ENCODE peak calls at places on chromosomes 16 and 17, in six cellular contexts. One of them, this sample, is unnamed. For H3K4me1, the result is how much of the 10 kb centered on the place peaks cover.

GRCh38 chr16:11256657-11257130 is 690 bp upstream of the SOCS1 start:
- DNase-seq in GM12878: no peak
- DNase-seq in prostate gland: peak
- DNase-seq in breast epithelium: no peak
- DNase-seq in A673: peak
- DNase-seq in OCI-LY7: no peak
- DNase-seq in this sample: no peak

GRCh38 chr16:24998201-24998600 is 17.0 kb downstream of the ARHGAP17 start:
- DNase-seq in GM12878: no peak
- DNase-seq in prostate gland: no peak
- DNase-seq in breast epithelium: no peak
- DNase-seq in A673: no peak
- DNase-seq in OCI-LY7: no peak
- DNase-seq in this sample: no peak

GRCh38 chr17:75645889-75646625 is 12.8 kb downstream of the SMIM5 start:
- DNase-seq in GM12878: peak
- DNase-seq in prostate gland: peak
- DNase-seq in breast epithelium: peak
- DNase-seq in A673: no peak
- DNase-seq in OCI-LY7: no peak
- DNase-seq in this sample: peak

GRCh38 chr16:86319871-86320270 is 190.5 kb upstream of the FOXF1 start:
- DNase-seq in GM12878: no peak
- DNase-seq in prostate gland: no peak
- DNase-seq in breast epithelium: no peak
- DNase-seq in A673: no peak
- DNase-seq in OCI-LY7: no peak
- DNase-seq in this sample: no peak

GRCh38 chr16:66961065-66961744 is at the start of gene CES3:
- DNase-seq in GM12878: no peak
- DNase-seq in prostate gland: no peak
- DNase-seq in breast epithelium: no peak
- DNase-seq in A673: peak
- DNase-seq in OCI-LY7: peak
- DNase-seq in this sample: no peak

GRCh38 chr17:46192484-46193245 is 564 bp downstream of the KANSL1 start:
- DNase-seq in GM12878: no peak
- DNase-seq in prostate gland: peak
- DNase-seq in breast epithelium: peak
- DNase-seq in A673: peak
- DNase-seq in OCI-LY7: peak
- DNase-seq in this sample: no peak

GRCh38 chr17:49280061-49280460 is 49.5 kb upstream of the PHOSPHO1 start:
- DNase-seq in GM12878: no peak
- DNase-seq in prostate gland: no peak
- DNase-seq in breast epithelium: no peak
- DNase-seq in A673: no peak
- DNase-seq in OCI-LY7: no peak
- DNase-seq in this sample: no peak

GRCh38 chr17:44636562-44636961 is 19.7 kb upstream of the MEIOC start:
- DNase-seq in GM12878: no peak
- DNase-seq in prostate gland: no peak
- DNase-seq in breast epithelium: no peak
- DNase-seq in A673: peak
- DNase-seq in OCI-LY7: peak
- DNase-seq in this sample: no peak

GRCh38 chr17:48494335-48494734 is 36.5 kb downstream of the HOXB1 start:
- DNase-seq in GM12878: no peak
- DNase-seq in prostate gland: no peak
- DNase-seq in breast epithelium: no peak
- DNase-seq in A673: no peak
- DNase-seq in OCI-LY7: no peak
- DNase-seq in this sample: no peak

GRCh38 chr16:70395345-70395901 is 43.5 kb downstream of the ST3GAL2 start:
- DNase-seq in GM12878: no peak
- DNase-seq in prostate gland: peak
- DNase-seq in breast epithelium: no peak
- DNase-seq in A673: peak
- DNase-seq in OCI-LY7: peak
- DNase-seq in this sample: no peak

GRCh38 chr17:28471531-28472342 is 1.7 kb upstream of the SLC13A2 start:
- DNase-seq in GM12878: no peak
- DNase-seq in prostate gland: no peak
- DNase-seq in breast epithelium: peak
- DNase-seq in A673: no peak
- DNase-seq in OCI-LY7: no peak
- DNase-seq in this sample: no peak

GRCh38 chr17:45411348-45412105 is 21.1 kb downstream of the ARHGAP27 start:
- DNase-seq in GM12878: no peak
- DNase-seq in prostate gland: no peak
- DNase-seq in breast epithelium: no peak
- DNase-seq in A673: no peak
- DNase-seq in OCI-LY7: no peak
- DNase-seq in this sample: peak

GRCh38 chr17:5226940-5227878 is 7.5 kb downstream of the SCIMP start:
- DNase-seq in GM12878: peak
- DNase-seq in prostate gland: no peak
- DNase-seq in breast epithelium: no peak
- DNase-seq in A673: no peak
- DNase-seq in OCI-LY7: peak
- DNase-seq in this sample: no peak

GRCh38 chr17:42394838-42395237 is 6.6 kb upstream of the STAT3 start:
- DNase-seq in GM12878: no peak
- DNase-seq in prostate gland: no peak
- DNase-seq in breast epithelium: no peak
- DNase-seq in A673: no peak
- DNase-seq in OCI-LY7: no peak
- DNase-seq in this sample: no peak

GRCh38 chr17:67615011-67615561 is 102.7 kb upstream of the NOL11 start:
- DNase-seq in GM12878: no peak
- DNase-seq in prostate gland: peak
- DNase-seq in breast epithelium: no peak
- DNase-seq in A673: peak
- DNase-seq in OCI-LY7: no peak
- DNase-seq in this sample: peak

GRCh38 chr16:73020409-73020884 is 27.5 kb downstream of the ZFHX3 start:
- DNase-seq in GM12878: no peak
- DNase-seq in prostate gland: peak
- DNase-seq in breast epithelium: no peak
- DNase-seq in A673: no peak
- DNase-seq in OCI-LY7: no peak
- DNase-seq in this sample: peak

GRCh38 chr17:42010898-42011516 is 6.2 kb downstream of the DNAJC7 start:
- DNase-seq in GM12878: no peak
- DNase-seq in prostate gland: no peak
- DNase-seq in breast epithelium: no peak
- DNase-seq in A673: peak
- DNase-seq in OCI-LY7: no peak
- DNase-seq in this sample: no peak

GRCh38 chr17:15448580-15448956 is 18.9 kb downstream of the CDRT4 start:
- DNase-seq in GM12878: no peak
- DNase-seq in prostate gland: no peak
- DNase-seq in breast epithelium: no peak
- DNase-seq in A673: no peak
- DNase-seq in OCI-LY7: no peak
- DNase-seq in this sample: no peak

GRCh38 chr17:37759014-37759637 is 14.3 kb upstream of the HNF1B start:
- DNase-seq in GM12878: no peak
- DNase-seq in prostate gland: no peak
- DNase-seq in breast epithelium: no peak
- DNase-seq in A673: no peak
- DNase-seq in OCI-LY7: no peak
- DNase-seq in this sample: no peak

GRCh38 chr17:48542114-48542955 is 2.6 kb downstream of the HOXB2 start:
- DNase-seq in GM12878: no peak
- DNase-seq in prostate gland: no peak
- DNase-seq in breast epithelium: no peak
- DNase-seq in A673: no peak
- DNase-seq in OCI-LY7: no peak
- DNase-seq in this sample: no peak

GRCh38 chr17:61562287-61562686 is 28.7 kb downstream of the NACA2 start:
- DNase-seq in GM12878: no peak
- DNase-seq in prostate gland: no peak
- DNase-seq in breast epithelium: no peak
- DNase-seq in A673: no peak
- DNase-seq in OCI-LY7: no peak
- DNase-seq in this sample: no peak

GRCh38 chr17:76491271-76492184 is 9.7 kb downstream of the RHBDF2 start:
- DNase-seq in GM12878: no peak
- DNase-seq in prostate gland: no peak
- DNase-seq in breast epithelium: no peak
- DNase-seq in A673: no peak
- DNase-seq in OCI-LY7: peak
- DNase-seq in this sample: no peak

DNA sequence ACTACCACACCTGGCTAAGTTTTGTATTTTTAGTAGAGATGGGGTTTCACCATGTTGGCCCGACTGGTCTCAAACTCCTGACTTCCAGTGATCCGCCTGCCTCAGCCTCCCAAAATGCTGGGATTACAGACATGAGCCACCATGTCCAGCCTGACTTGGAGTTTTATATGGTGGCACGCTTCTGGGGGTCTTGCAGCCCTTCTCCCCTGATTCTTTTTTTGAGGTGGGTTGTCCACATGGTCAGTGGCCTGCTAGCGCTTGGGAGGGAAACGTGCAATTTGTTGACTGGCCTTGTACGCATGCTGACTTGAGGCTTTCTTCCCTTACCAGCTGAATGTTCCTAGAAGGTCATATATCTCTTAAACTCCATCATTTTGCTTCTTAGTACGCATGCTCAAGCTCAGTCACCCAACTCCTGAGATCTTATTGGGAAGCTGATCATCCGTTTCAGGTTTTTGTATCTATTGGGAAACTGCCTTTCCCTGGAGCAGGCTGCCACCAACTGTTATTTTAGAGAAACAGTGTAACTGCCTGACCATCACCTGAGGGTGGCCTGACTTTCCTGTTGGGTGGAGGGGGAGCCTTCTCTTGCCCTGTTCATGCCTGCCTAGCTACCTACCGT is 13.7 kb upstream of the LDHD start:
- DNase-seq in GM12878: no peak
- DNase-seq in prostate gland: no peak
- DNase-seq in breast epithelium: no peak
- DNase-seq in A673: no peak
- DNase-seq in OCI-LY7: no peak
- DNase-seq in this sample: no peak
- TF ChIP-seq CTCF in GM12878: peak
- TF ChIP-seq CTCF in prostate gland: no peak
- TF ChIP-seq CTCF in breast epithelium: no peak
- TF ChIP-seq CTCF in A673: peak
- TF ChIP-seq CTCF in OCI-LY7: no peak
- TF ChIP-seq CTCF in this sample: peak

GRCh38 chr17:17570207-17570797 is 21.2 kb downstream of the PEMT start:
- DNase-seq in GM12878: no peak
- DNase-seq in prostate gland: peak
- DNase-seq in breast epithelium: no peak
- DNase-seq in A673: no peak
- DNase-seq in OCI-LY7: no peak
- DNase-seq in this sample: no peak

GRCh38 chr17:17570798-17571716 is 20.5 kb downstream of the PEMT start:
- DNase-seq in GM12878: no peak
- DNase-seq in prostate gland: no peak
- DNase-seq in breast epithelium: no peak
- DNase-seq in A673: no peak
- DNase-seq in OCI-LY7: no peak
- DNase-seq in this sample: no peak

GRCh38 chr17:17567631-17568030 is 23.9 kb downstream of the PEMT start:
- DNase-seq in GM12878: no peak
- DNase-seq in prostate gland: peak
- DNase-seq in breast epithelium: peak
- DNase-seq in A673: no peak
- DNase-seq in OCI-LY7: no peak
- DNase-seq in this sample: no peak

GRCh38 chr17:17568772-17569195 is 22.7 kb downstream of the PEMT start:
- DNase-seq in GM12878: no peak
- DNase-seq in prostate gland: peak
- DNase-seq in breast epithelium: peak
- DNase-seq in A673: peak
- DNase-seq in OCI-LY7: peak
- DNase-seq in this sample: no peak

DNA sequence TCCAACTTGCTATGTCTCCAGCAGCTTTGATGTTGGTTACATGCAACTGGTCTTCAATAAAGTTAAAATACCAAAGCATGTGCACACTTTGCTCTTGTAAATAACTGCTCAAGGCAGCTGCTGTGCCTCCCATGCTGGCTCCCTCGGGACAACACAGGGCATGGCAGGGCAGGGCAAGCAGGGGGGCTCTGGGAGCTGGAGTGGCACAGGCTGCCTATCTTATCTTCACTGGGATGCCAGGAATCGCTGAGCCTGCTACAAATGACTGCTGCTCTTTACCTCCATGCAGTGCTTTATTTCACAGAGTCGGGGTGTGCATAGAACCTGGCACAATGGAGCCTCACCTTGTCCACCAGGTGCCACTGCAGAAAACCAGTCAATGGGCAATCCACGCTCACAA is 21.8 kb downstream of the PEMT start:
- DNase-seq in GM12878: no peak
- DNase-seq in prostate gland: no peak
- DNase-seq in breast epithelium: no peak
- DNase-seq in A673: no peak
- DNase-seq in OCI-LY7: no peak
- DNase-seq in this sample: no peak
- H3K4me1 ChIP-seq in GM12878: under half
- H3K4me1 ChIP-seq in prostate gland: under half
- H3K4me1 ChIP-seq in breast epithelium: under half
- H3K4me1 ChIP-seq in A673: under half
- H3K4me1 ChIP-seq in OCI-LY7: under half
- H3K4me1 ChIP-seq in this sample: under half

GRCh38 chr16:88050952-88051660 is 99.9 kb downstream of the BANP start:
- DNase-seq in GM12878: no peak
- DNase-seq in prostate gland: no peak
- DNase-seq in breast epithelium: no peak
- DNase-seq in A673: no peak
- DNase-seq in OCI-LY7: no peak
- DNase-seq in this sample: peak

GRCh38 chr16:88047462-88047861 is 96.2 kb downstream of the BANP start:
- DNase-seq in GM12878: no peak
- DNase-seq in prostate gland: no peak
- DNase-seq in breast epithelium: no peak
- DNase-seq in A673: no peak
- DNase-seq in OCI-LY7: no peak
- DNase-seq in this sample: no peak

GRCh38 chr16:88049020-88049419 is 97.8 kb downstream of the BANP start:
- DNase-seq in GM12878: no peak
- DNase-seq in prostate gland: no peak
- DNase-seq in breast epithelium: no peak
- DNase-seq in A673: no peak
- DNase-seq in OCI-LY7: no peak
- DNase-seq in this sample: no peak

GRCh38 chr16:88052661-88053060 is 101.4 kb downstream of the BANP start:
- DNase-seq in GM12878: no peak
- DNase-seq in prostate gland: no peak
- DNase-seq in breast epithelium: no peak
- DNase-seq in A673: no peak
- DNase-seq in OCI-LY7: no peak
- DNase-seq in this sample: no peak

GRCh38 chr16:88049561-88050545 is 98.6 kb downstream of the BANP start:
- DNase-seq in GM12878: no peak
- DNase-seq in prostate gland: no peak
- DNase-seq in breast epithelium: no peak
- DNase-seq in A673: no peak
- DNase-seq in OCI-LY7: no peak
- DNase-seq in this sample: no peak
- H3K4me3 ChIP-seq in GM12878: no peak
- H3K4me3 ChIP-seq in prostate gland: no peak
- H3K4me3 ChIP-seq in breast epithelium: no peak
- H3K4me3 ChIP-seq in A673: no peak
- H3K4me3 ChIP-seq in OCI-LY7: no peak
- H3K4me3 ChIP-seq in this sample: no peak

GRCh38 chr16:19899605-19899955 is 14.9 kb upstream of the GPRC5B start:
- DNase-seq in GM12878: no peak
- DNase-seq in prostate gland: no peak
- DNase-seq in breast epithelium: no peak
- DNase-seq in A673: no peak
- DNase-seq in OCI-LY7: no peak
- DNase-seq in this sample: no peak
- TF ChIP-seq CTCF in GM12878: no peak
- TF ChIP-seq CTCF in prostate gland: no peak
- TF ChIP-seq CTCF in breast epithelium: no peak
- TF ChIP-seq CTCF in A673: no peak
- TF ChIP-seq CTCF in OCI-LY7: peak
- TF ChIP-seq CTCF in this sample: peak

This sample was measured in RWPE2.